ENCODE peak calls at places on chromosomes 2 and 18, in seven cellular contexts. I, H, R, N, B, S and X are unnamed samples.

GRCh38 chr2:112488201-112488600 is 6.2 kb downstream of the TTL start:
- DNase-seq in I (no peak), H (no peak), R (no peak), N (no peak), B (no peak), S (no peak), X (no peak)

GRCh38 chr18:35185771-35186170 is 55.1 kb upstream of the ZNF397 start:
- DNase-seq in I (no peak), H (no peak), R (no peak), N (no peak), B (no peak), S (no peak), X (no peak)

GRCh38 chr2:228986961-228987360 is 284.1 kb downstream of the PID1 start:
- DNase-seq in I (no peak), H (no peak), R (no peak), N (no peak), B (peak), S (no peak), X (no peak)

GRCh38 chr18:9850297-9850696 is 35.5 kb upstream of the TXNDC2 start:
- DNase-seq in I (no peak), H (no peak), R (no peak), N (no peak), B (no peak), S (no peak), X (peak)

GRCh38 chr2:118969734-118970395 is 27.9 kb downstream of the MARCO start:
- DNase-seq in I (no peak), H (peak), R (no peak), N (no peak), B (no peak), S (no peak), X (peak)

GRCh38 chr2:208698114-208698513 is 291.5 kb downstream of the PTH2R start:
- DNase-seq in I (peak), H (peak), R (no peak), N (no peak), B (no peak), S (no peak), X (no peak)

GRCh38 chr18:22250591-22250996 is 81.2 kb downstream of the GATA6 start:
- DNase-seq in I (no peak), H (no peak), R (no peak), N (no peak), B (no peak), S (no peak), X (no peak)

GRCh38 chr2:239726631-239727181 is 298.4 kb downstream of the NDUFA10 start:
- DNase-seq in I (no peak), H (no peak), R (no peak), N (no peak), B (no peak), S (no peak), X (no peak)

GRCh38 chr18:13823707-13824395 is at the start of gene MC5R:
- DNase-seq in I (peak), H (peak), R (peak), N (peak), B (peak), S (peak), X (peak)

GRCh38 chr2:72138011-72138881 is 9.4 kb downstream of the CYP26B1 start:
- DNase-seq in I (no peak), H (no peak), R (no peak), N (peak), B (no peak), S (no peak), X (no peak)

GRCh38 chr2:72136933-72137497 is 10.6 kb downstream of the CYP26B1 start:
- DNase-seq in I (no peak), H (no peak), R (no peak), N (no peak), B (no peak), S (no peak), X (no peak)

GRCh38 chr2:72138921-72139381 is 8.7 kb downstream of the CYP26B1 start:
- DNase-seq in I (no peak), H (no peak), R (no peak), N (peak), B (no peak), S (no peak), X (no peak)

GRCh38 chr2:72136349-72136748 is 11.3 kb downstream of the CYP26B1 start:
- DNase-seq in I (no peak), H (no peak), R (no peak), N (no peak), B (no peak), S (no peak), X (no peak)

DNA sequence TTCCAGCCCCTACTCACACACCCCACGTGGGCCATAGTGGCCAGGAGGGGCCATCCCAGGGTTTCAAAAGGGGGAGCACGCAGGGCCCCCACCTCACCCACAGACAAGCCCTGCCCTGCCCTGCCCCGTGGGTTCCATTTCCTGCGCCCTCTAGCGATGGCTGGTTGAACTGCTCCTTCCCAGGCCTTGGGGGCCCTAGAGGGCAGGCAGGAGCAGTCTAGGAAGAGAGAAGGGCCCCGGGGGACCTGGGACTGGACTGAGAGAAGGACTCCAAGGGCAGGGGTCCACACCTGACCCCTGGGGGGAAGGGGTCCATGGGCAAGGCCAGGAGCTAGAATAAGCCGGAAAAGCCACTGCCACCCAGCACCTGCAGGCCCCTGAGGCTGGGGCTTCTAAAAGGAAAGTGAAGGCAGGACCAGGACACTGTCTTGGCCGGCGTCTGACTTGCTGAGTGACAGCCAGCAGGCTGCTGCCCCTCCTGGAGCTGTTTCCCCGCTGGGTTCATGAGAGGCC is 10.1 kb downstream of the CYP26B1 start:
- DNase-seq in I (peak), H (peak), R (peak), N (peak), B (peak), S (peak), X (peak)
- H3K23ac ChIP-seq in I (no peak), H (peak), R (no peak), N (no peak), B (no peak), S (no peak), X (no peak)

GRCh38 chr2:38065502-38066135 is 10.3 kb downstream of the CYP1B1 start:
- DNase-seq in I (no peak), H (no peak), R (no peak), N (no peak), B (peak), S (no peak), X (no peak)

GRCh38 chr2:38064805-38065501 is 11.0 kb downstream of the CYP1B1 start:
- DNase-seq in I (no peak), H (no peak), R (no peak), N (no peak), B (peak), S (no peak), X (no peak)

GRCh38 chr2:38066415-38066814 is 9.5 kb downstream of the CYP1B1 start:
- DNase-seq in I (no peak), H (no peak), R (no peak), N (no peak), B (no peak), S (no peak), X (no peak)

GRCh38 chr2:38070438-38070837 is 5.5 kb downstream of the CYP1B1 start:
- DNase-seq in I (no peak), H (no peak), R (no peak), N (no peak), B (no peak), S (no peak), X (no peak)

GRCh38 chr2:38068228-38068627 is 7.7 kb downstream of the CYP1B1 start:
- DNase-seq in I (no peak), H (no peak), R (no peak), N (no peak), B (no peak), S (no peak), X (no peak)
- H3K4me2 ChIP-seq in I (no peak), H (no peak), R (no peak), N (no peak), B (peak), S (no peak), X (no peak)

GRCh38 chr18:29160123-29160522 is 983.2 kb upstream of the CDH2 start:
- DNase-seq in I (no peak), H (no peak), R (no peak), N (no peak), B (no peak), S (no peak), X (no peak)
- H2BK5ac ChIP-seq in I (no peak), H (no peak), R (peak), N (no peak), B (no peak), S (no peak), X (no peak)

DNA sequence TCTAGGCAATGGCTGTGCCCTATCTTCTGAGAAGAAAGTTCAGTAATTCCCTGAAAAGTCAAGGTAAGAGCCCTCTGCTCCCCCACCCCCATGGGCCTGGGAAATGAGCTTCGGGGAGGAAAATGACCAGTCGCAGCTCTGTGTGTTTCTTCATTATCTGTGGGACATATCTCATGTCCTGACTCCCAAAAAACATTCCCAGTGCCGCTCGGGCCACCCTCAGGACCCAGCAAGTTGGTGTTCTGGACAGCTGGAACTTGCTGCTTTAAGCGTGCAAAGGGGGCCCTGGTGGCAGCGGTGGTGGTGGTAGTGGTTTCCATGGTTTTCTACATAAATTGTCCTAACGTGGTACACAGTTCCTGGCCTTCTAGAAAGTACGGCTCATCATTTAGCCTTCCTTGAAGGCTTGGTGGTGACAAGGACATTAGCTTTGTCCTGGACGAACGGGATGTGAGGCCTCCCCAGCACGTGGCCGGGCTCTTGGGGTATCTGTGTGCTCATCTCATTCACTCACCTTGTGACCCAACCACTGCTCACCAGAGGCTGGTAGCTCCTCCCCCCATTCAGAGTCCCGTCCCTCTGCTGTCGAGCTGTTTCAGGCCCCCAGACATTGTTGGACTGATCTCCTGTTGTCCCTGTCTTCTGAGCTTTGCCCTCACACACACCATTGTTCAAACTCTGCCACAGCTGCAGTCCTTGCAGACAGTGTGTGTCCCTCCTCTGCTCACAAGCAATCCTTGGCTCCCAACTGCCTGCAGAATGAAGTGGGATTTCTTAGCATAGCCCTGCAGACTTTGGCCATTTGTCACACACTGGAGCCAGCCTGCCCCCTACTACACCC is 16.9 kb upstream of the PRLH start:
- DNase-seq in I (no peak), H (no peak), R (no peak), N (no peak), B (no peak), S (no peak), X (no peak)
- H3K23ac ChIP-seq in I (peak), H (no peak), R (no peak), N (no peak), B (no peak), S (no peak), X (no peak)